ENCODE peak calls at places on chromosomes 1 and 21, in nine cellular contexts. E, J, K, U, W, X, Y, H and C are unnamed samples.

GRCh38 chr1:158002630-158003408 is 9.4 kb downstream of the KIRREL1 start:
- DNase-seq in J (no peak), E (no peak), U (no peak), X (no peak), K (no peak), H (no peak), W (no peak), Y (no peak), C (no peak)

GRCh38 chr1:40638097-40639036 is 27.1 kb downstream of the RIMS3 start:
- DNase-seq in W (no peak), H (no peak), Y (no peak), U (no peak), X (no peak), J (no peak), E (no peak), K (no peak), C (no peak)

GRCh38 chr21:32914424-32915070 is 111.2 kb upstream of the OLIG2 start:
- DNase-seq in J (no peak), Y (no peak), X (no peak), H (no peak), U (no peak), K (no peak), W (no peak), E (peak; percentile 59), C (no peak)

GRCh38 chr1:41726899-41727748 is 191.6 kb downstream of the HIVEP3 start:
- DNase-seq in U (no peak), E (peak; percentile 49), H (peak; percentile 90), X (peak; percentile 65), K (no peak), J (peak; percentile 38), Y (peak; percentile 62), W (peak; percentile 95), C (peak; percentile 27)

GRCh38 chr1:98637316-98637715 is 24.2 kb upstream of the SNX7 start:
- DNase-seq in U (no peak), K (no peak), X (no peak), Y (no peak), H (no peak), J (no peak), E (no peak), W (no peak), C (no peak)

GRCh38 chr1:8818325-8818775 is 910 bp upstream of the RERE start:
- DNase-seq in Y (no peak), U (peak; percentile 25), W (peak; percentile 45), H (no peak), E (no peak), J (peak; percentile 59), K (no peak), X (peak; percentile 46), C (no peak)

GRCh38 chr1:246178902-246179301 is 328.2 kb downstream of the SMYD3 start:
- DNase-seq in X (no peak), H (no peak), Y (no peak), W (no peak), J (no peak), U (no peak), K (no peak), E (no peak), C (no peak)

GRCh38 chr1:89545264-89546038 is 20.8 kb downstream of the LRRC8B start:
- DNase-seq in Y (no peak), H (no peak), E (peak; percentile 50), J (no peak), U (no peak), K (no peak), W (no peak), X (no peak), C (no peak)

GRCh38 chr1:21084111-21084510 is 92.6 kb downstream of the EIF4G3 start:
- DNase-seq in K (no peak), E (no peak), H (no peak), X (no peak), W (no peak), J (no peak), U (no peak), Y (no peak), C (no peak)

GRCh38 chr1:54481201-54481884 is 66.7 kb upstream of the ACOT11 start:
- DNase-seq in X (peak; percentile 74), J (peak; percentile 75), Y (no peak), H (no peak), U (no peak), K (no peak), E (peak; percentile 48), W (peak; percentile 7), C (no peak)

GRCh38 chr1:94299627-94300552 is 62.5 kb upstream of the ARHGAP29 start:
- DNase-seq in X (no peak), U (no peak), Y (no peak), W (no peak), E (no peak), K (no peak), H (no peak), J (no peak), C (no peak)

GRCh38 chr1:43546388-43547100 is 15.9 kb downstream of the PTPRF start:
- DNase-seq in X (no peak), Y (no peak), W (no peak), K (no peak), E (no peak), U (no peak), J (no peak), H (no peak), C (no peak)

GRCh38 chr1:5803851-5804250 is 188.4 kb downstream of the NPHP4 start:
- DNase-seq in K (no peak), H (no peak), Y (no peak), E (no peak), U (no peak), W (no peak), J (no peak), X (no peak), C (no peak)

GRCh38 chr1:25503551-25504426 is 39.6 kb upstream of the LDLRAP1 start:
- DNase-seq in W (peak; percentile 87), X (peak; percentile 77), E (peak; percentile 77), Y (peak; percentile 46), U (peak; percentile 58), J (peak; percentile 80), K (peak; percentile 30), H (peak; percentile 86), C (no peak)

GRCh38 chr1:153357853-153358690 is at the start of gene S100A9:
- DNase-seq in Y (no peak), U (no peak), E (no peak), W (no peak), K (no peak), X (no peak), H (no peak), J (peak; percentile 15), C (no peak)

GRCh38 chr1:91783423-91784162 is 102.4 kb downstream of the TGFBR3 start:
- DNase-seq in J (no peak), H (no peak), U (no peak), E (no peak), Y (no peak), X (no peak), W (no peak), K (no peak), C (no peak)

GRCh38 chr1:214031267-214031650 is 43.5 kb downstream of the PROX1 start:
- DNase-seq in X (no peak), E (no peak), H (no peak), Y (no peak), K (no peak), U (no peak), W (no peak), J (no peak), C (no peak)

GRCh38 chr1:214028999-214029406 is 41.2 kb downstream of the PROX1 start:
- DNase-seq in K (no peak), X (no peak), U (no peak), E (no peak), J (no peak), H (no peak), W (no peak), Y (no peak), C (no peak)

GRCh38 chr1:214028569-214028968 is 40.8 kb downstream of the PROX1 start:
- DNase-seq in J (no peak), U (no peak), Y (no peak), E (no peak), K (no peak), H (no peak), W (no peak), X (no peak), C (no peak)

GRCh38 chr1:214028095-214028494 is 40.3 kb downstream of the PROX1 start:
- DNase-seq in E (no peak), H (no peak), U (no peak), K (no peak), W (no peak), X (no peak), J (no peak), Y (no peak), C (no peak)

GRCh38 chr1:214029796-214030195 is 42.0 kb downstream of the PROX1 start:
- DNase-seq in X (no peak), Y (no peak), U (no peak), K (no peak), W (no peak), H (no peak), E (no peak), J (no peak), C (no peak)
- H3K4me1 ChIP-seq in X (no peaks in the 10 kb centered on the region), Y (peaks cover 7% of the 10 kb centered on the region), U (peaks cover 27% of the 10 kb centered on the region), K (no peaks in the 10 kb centered on the region), W (no peaks in the 10 kb centered on the region), H (no peaks in the 10 kb centered on the region), E (no peaks in the 10 kb centered on the region), J (no peaks in the 10 kb centered on the region), C (no peaks in the 10 kb centered on the region)

DNA sequence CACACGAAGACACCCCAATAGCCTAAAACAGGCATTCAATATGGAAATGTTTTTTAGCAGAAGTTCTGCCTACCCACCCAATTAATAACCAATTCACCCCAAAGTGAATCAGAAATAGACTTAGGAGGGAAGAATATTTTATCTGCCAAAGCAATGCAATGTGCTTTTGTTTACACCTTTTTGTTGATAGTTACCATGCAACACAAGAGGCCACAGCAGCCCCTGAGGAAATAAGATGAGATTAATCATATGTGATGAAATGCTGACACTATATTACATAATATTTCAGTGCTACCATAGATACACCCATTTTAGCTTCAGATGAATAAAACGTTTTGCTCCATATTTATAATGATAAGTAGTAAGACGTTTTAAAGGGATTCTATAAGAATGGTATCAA is 60.9 kb upstream of the RGS2 start:
- DNase-seq in Y (no peak), H (no peak), K (peak; percentile 21), U (no peak), E (no peak), X (no peak), J (no peak), W (no peak), C (no peak)
- H3K4me3 ChIP-seq in Y (no peak overlapping the region), H (no peak overlapping the region), K (no peak overlapping the region), U (no peak overlapping the region), E (no peak overlapping the region), X (no peak overlapping the region), J (no peak overlapping the region), W (no peak overlapping the region), C (no peak overlapping the region)

DNA sequence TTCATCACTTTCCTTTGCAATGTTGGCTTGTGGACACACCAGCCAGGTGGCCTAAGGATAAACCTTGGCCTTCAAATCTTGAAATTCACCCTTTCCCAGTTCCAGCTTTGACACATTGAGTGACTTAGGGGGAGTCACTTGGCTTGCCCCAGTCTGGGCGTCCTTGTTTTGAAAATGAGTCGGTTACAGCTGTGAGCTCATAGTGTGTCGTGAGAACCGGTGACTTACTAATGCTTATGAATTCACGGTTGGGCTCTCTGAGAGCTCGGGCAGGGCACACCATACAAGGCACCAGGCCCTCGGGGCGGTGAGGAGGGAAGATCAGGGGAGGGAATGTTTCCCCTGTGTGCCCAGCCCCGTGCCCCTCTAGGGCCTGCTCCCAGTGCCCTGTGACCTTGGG is 126.9 kb upstream of the TMPRSS2 start:
- DNase-seq in E (no peak), Y (no peak), J (no peak), K (no peak), X (no peak), H (no peak), W (no peak), U (no peak), C (no peak)
- H3K4me1 ChIP-seq in E (no peaks in the 10 kb centered on the region), Y (no peaks in the 10 kb centered on the region), J (no peaks in the 10 kb centered on the region), K (peaks cover 45% of the 10 kb centered on the region), X (no peaks in the 10 kb centered on the region), H (no peaks in the 10 kb centered on the region), W (no peaks in the 10 kb centered on the region), U (no peaks in the 10 kb centered on the region), C (peaks cover 5% of the 10 kb centered on the region)

GRCh38 chr1:248828845-248829244 is 3.1 kb upstream of the SH3BP5L start:
- DNase-seq in Y (no peak), U (no peak), J (no peak), X (no peak), W (no peak), H (no peak), K (peak; percentile 67), E (no peak), C (no peak)
- H3K4me3 ChIP-seq in Y (no peak overlapping the region), U (no peak overlapping the region), J (no peak overlapping the region), X (no peak overlapping the region), W (no peak overlapping the region), H (no peak overlapping the region), K (no peak overlapping the region), E (no peak overlapping the region), C (no peak overlapping the region)